ENCODE peak calls at places on chromosome X, in four cellular contexts. K is H1, P is IMR-90, T is H9. Z is an unnamed sample.

GRCh38 chrX:123348468-123348867 is 164.4 kb downstream of the GRIA3 start:
- DNase-seq in K (no peak), P (no peak), T (no peak), Z (peak)

GRCh38 chrX:47843363-47843762 is 6.7 kb downstream of the ZNF81 start:
- DNase-seq in K (no peak), P (no peak), T (no peak), Z (no peak)

GRCh38 chrX:154734101-154734781 is 16.6 kb downstream of the GAB3 start:
- DNase-seq in K (no peak), P (peak), T (no peak), Z (no peak)

GRCh38 chrX:92232182-92232581 is 453.0 kb downstream of the PCDH11X start:
- DNase-seq in K (no peak), P (peak), T (no peak), Z (peak)

GRCh38 chrX:13579696-13580095 is 10.3 kb downstream of the EGFL6 start:
- DNase-seq in K (no peak), P (no peak), T (no peak), Z (no peak)

GRCh38 chrX:49003696-49004095 is 1.6 kb upstream of the GRIPAP1 start:
- DNase-seq in K (no peak), P (no peak), T (no peak), Z (no peak)

GRCh38 chrX:48835524-48836329 is at the start of gene PCSK1N:
- DNase-seq in K (no peak), P (no peak), T (peak), Z (peak)

GRCh38 chrX:153862369-153863250 is 23.4 kb downstream of the L1CAM start:
- DNase-seq in K (no peak), P (no peak), T (peak), Z (no peak)

GRCh38 chrX:101357166-101357795 is 8.7 kb upstream of the TIMM8A start:
- DNase-seq in K (no peak), P (peak), T (no peak), Z (peak)

GRCh38 chrX:21798677-21799219 is 40.7 kb upstream of the MBTPS2 start:
- DNase-seq in K (no peak), P (peak), T (no peak), Z (no peak)

DNA sequence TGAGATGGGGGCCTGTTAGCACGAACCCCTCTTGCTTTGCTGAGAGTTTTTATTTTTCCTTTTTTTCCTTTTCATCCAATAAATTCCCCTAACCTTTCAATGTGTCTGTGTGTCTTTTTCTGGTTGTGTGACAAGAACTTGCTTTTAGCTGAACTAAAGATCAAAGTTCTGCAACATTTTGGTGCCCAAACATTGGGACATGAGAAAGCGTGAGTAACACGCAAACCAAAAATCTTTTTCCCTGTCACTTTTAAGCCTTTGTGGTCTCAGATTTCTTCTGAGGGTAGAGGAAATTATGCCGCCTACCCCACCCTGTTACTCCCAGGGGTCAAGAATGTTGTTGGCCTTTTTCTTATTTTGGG is 141.8 kb upstream of the CPXCR1 start:
- DNase-seq in K (no peak), P (no peak), T (no peak), Z (no peak)
- H3K9ac ChIP-seq in K (no peak), P (no peak), T (no peak), Z (no peak)

GRCh38 chrX:68757331-68757730 is 71.5 kb upstream of the EFNB1 start:
- DNase-seq in K (no peak), P (no peak), T (no peak), Z (no peak)

GRCh38 chrX:68763481-68763880 is 65.3 kb upstream of the EFNB1 start:
- DNase-seq in K (no peak), P (no peak), T (peak), Z (no peak)

GRCh38 chrX:68758671-68759070 is 70.2 kb upstream of the EFNB1 start:
- DNase-seq in K (no peak), P (no peak), T (no peak), Z (no peak)

GRCh38 chrX:68761086-68761485 is 67.7 kb upstream of the EFNB1 start:
- DNase-seq in K (no peak), P (no peak), T (peak), Z (peak)

DNA sequence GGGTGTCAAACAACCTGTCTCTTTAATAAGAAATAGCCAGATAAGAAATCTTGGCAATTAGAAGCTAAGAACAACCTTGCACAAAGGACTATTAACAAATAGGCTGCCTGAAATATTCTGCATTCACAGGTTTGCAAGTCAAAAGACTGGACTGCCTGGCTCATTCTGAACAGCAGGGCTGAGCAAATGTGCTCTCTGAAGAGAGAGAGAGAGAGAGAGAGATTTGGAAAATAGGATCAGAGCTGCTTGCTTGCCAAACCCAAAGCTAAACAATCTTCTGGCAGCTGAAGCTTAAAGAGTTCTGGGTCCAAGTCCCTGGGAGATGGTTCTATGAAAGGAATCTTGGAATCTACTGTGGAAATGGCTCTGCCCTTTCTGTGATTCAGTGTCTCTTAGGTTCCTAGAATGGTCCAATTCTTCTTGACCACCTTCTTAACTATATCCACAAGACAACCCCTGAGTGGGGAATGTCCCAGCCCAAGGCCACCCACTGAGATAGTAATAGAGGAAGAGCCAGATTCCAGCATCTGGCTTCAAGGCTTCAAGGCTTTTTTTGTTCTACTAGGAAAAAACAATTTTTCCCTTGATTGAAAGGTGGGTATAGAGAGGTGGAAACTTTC is 66.1 kb upstream of the EFNB1 start:
- DNase-seq in K (no peak), P (no peak), T (no peak), Z (no peak)
- H3K56ac ChIP-seq in K (no peak), P (no peak), T (no peak), Z (no peak)

DNA sequence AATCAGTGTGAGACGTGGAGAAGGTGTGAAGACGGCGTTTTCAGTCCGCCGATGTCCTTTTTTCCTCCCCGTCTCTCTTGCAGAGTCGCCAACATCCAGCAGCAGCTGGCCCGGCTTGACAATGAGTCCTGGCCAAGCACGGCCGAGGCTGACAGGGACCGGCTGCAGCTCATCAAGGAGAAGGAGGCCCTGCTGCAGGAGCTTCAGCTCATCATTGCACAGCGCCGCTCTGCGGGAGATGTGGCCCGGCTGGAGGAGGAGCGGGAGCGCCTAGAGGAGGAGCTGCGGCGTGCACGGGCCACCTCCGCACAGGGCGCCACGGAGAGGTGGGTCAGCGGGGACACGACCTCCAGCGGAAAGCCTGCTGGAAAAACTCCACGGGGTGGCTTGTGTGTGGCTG is 47.1 kb upstream of the CLCN4 start:
- DNase-seq in K (no peak), P (no peak), T (no peak), Z (no peak)
- H3K9ac ChIP-seq in K (no peak), P (no peak), T (no peak), Z (no peak)

GRCh38 chrX:144790148-144790547 is 457.2 kb upstream of the SPANXN1 start:
- DNase-seq in K (no peak), P (no peak), T (no peak), Z (no peak)

DNA sequence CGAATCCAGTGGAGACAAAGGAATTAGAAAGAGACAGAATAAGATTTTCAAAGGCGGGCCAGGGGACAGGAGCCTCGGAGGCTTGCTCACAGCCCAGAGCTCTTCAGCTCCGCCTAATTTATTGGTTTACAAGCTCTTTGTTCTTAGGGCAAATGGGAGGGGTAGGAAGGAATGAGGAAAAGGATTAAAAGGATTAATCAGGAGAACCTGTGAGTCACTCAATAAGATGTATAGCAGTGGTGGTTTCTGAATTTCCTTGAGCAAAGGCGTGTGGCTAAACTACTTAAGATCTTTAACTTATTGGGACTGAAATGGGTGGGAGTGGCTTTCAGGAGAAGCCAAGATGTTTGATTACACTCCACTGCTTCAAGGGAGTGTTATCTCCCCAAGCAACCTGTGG is 456.0 kb upstream of the SPANXN1 start:
- DNase-seq in K (no peak), P (no peak), T (no peak), Z (peak)
- H3K56ac ChIP-seq in K (no peak), P (no peak), T (no peak), Z (no peak)

DNA sequence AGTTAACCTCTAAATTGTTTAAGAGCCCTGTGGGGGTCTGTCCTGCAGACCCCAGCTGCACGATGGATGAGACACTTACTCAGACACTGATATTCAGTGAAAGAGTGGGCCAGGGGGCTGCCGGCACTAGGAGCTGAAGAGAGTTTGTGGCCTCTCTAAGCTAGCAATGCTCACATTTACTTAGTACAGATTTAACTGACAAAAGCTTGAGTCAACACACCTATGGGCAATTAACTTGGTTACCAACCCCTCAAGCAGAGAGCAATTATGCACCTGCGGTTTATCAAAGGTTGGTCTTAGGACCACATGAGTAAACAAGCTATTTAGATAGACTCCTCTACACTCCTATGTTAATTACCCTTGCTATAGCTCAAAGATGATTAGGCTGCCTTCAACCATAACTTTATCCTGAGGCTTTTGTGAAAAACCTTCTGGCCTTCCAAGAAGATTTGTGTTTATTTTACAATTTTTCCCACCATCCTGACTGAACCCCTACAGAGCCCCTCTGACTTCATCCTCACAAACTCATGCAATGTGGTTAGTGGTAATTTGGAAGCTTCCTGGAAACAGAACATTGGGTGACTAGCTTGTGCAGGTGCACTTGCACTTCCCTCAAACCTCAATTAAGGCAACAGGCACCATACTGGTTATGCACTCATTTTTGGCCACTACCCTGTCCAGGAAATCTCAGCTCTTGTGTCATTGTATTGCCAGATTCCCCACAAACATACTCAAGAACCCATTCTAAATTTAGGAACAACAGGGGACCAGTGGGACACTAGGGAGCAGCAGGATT is 234.4 kb upstream of the ITM2A start:
- DNase-seq in K (no peak), P (no peak), T (no peak), Z (no peak)
- H3K9ac ChIP-seq in K (no peak), P (no peak), T (no peak), Z (no peak)

GRCh38 chrX:9606971-9607370 is 142.1 kb downstream of the TBL1X start:
- DNase-seq in K (no peak), P (no peak), T (no peak), Z (no peak)
- H3K56ac ChIP-seq in K (no peak), P (no peak), T (no peak), Z (no peak)

GRCh38 chrX:2499507-2499906 is 1.3 kb downstream of the DHRSX start:
- DNase-seq in K (no peak), P (no peak), T (no peak), Z (no peak)

GRCh38 chrX:2500681-2501151 is at the start of the genes DHRSX and ZBED1:
- DNase-seq in K (no peak), P (no peak), T (no peak), Z (peak)

GRCh38 chrX:2497961-2498780 is 2.6 kb downstream of the DHRSX start:
- DNase-seq in K (no peak), P (peak), T (no peak), Z (no peak)

GRCh38 chrX:2500091-2500680 is 590 bp downstream of the DHRSX start:
- DNase-seq in K (no peak), P (peak), T (peak), Z (peak)

GRCh38 chrX:2498781-2499302 is 1.9 kb downstream of the DHRSX start:
- DNase-seq in K (no peak), P (peak), T (no peak), Z (peak)
- H3K9ac ChIP-seq in K (no peak), P (peak), T (peak), Z (peak)

GRCh38 chrX:150621652-150622051 is 53.2 kb downstream of the MTM1 start:
- DNase-seq in K (no peak), P (no peak), T (no peak), Z (no peak)

GRCh38 chrX:150625875-150626274 is 57.5 kb downstream of the MTM1 start:
- DNase-seq in K (no peak), P (no peak), T (no peak), Z (no peak)

GRCh38 chrX:150627957-150628356 is 59.5 kb downstream of the MTM1 start:
- DNase-seq in K (no peak), P (no peak), T (no peak), Z (peak)

GRCh38 chrX:150625107-150625506 is 56.7 kb downstream of the MTM1 start:
- DNase-seq in K (no peak), P (no peak), T (no peak), Z (no peak)

DNA sequence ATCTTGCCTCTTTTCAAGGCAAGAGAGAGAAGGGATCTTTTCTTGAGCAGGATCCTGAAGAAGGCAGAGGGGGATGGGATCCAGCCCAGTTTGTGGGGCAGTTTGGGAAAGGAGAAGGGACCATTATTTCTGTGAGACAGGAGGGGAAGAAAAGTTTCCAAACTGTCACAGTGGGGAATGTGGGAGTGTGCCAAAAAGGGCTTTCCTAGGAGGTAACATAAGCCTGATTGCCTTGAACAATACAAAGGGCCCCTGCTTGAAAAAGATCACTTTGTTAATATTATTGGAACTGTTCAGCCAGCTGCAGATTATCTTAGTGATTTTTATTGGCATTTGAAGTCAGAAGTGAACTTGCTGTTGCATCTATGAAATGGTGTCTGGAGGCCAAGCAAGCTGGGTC is 55.2 kb downstream of the MTM1 start:
- DNase-seq in K (no peak), P (no peak), T (no peak), Z (no peak)
- H3K56ac ChIP-seq in K (no peak), P (no peak), T (no peak), Z (no peak)

DNA sequence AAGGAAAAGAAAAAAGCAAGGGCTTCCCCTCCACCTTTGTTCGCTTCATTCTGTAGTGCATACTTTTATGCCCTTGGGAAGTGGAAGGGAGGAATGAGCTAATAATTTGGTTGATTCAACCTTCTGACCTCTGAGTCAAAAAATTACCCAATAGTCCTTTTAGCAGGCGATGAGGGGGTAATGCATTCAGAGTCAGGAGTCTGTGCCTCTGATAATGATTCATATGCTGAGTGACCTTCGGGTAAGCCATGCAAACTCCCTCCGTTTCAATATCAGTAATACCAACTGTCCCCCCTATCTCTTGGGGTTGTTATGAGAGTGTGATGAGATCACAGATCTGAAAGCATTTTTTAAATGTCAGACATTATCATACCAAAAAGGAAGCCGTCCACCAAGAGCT is 41.6 kb upstream of the ACSL4 start:
- DNase-seq in K (no peak), P (peak), T (no peak), Z (no peak)
- H3K9ac ChIP-seq in K (no peak), P (no peak), T (no peak), Z (no peak)

Z was measured in mesendoderm.